ENCODE peak calls at places on chromosomes 13 and 19, in five cellular contexts. A is heart right ventricle, W is SK-N-SH treated with all-trans-retinoic acid at 6 μM for 48 hours, M is T-helper 17 cell, T is B cell. P is an unnamed sample.

GRCh38 chr13:44230071-44230470 is 143.6 kb upstream of the SERP2 start:
- ATAC-seq in A (no peak), W (no peak), M (no peak), T (no peak), P (no peak)

GRCh38 chr19:18859676-18860301 is 28.0 kb downstream of the UPF1 start:
- ATAC-seq in A (peak; percentile 36), W (no peak), M (no peak), T (no peak), P (peak; percentile 46)

GRCh38 chr19:10107254-10107653 is 1.1 kb downstream of the PPAN start:
- ATAC-seq in A (no peak), W (no peak), M (no peak), T (no peak), P (no peak)

GRCh38 chr13:30689752-30690151 is 45.6 kb upstream of the ALOX5AP start:
- ATAC-seq in A (no peak), W (no peak), M (no peak), T (no peak), P (no peak)

GRCh38 chr19:41563847-41564514 is 12.0 kb upstream of the CEACAM21 start:
- ATAC-seq in A (peak; percentile 38), W (peak; percentile 32), M (peak; percentile 83), T (peak; percentile 51), P (no peak)

GRCh38 chr13:75792526-75793187 is 156.5 kb downstream of the LMO7 start:
- ATAC-seq in A (no peak), W (peak; percentile 13), M (no peak), T (no peak), P (no peak)

GRCh38 chr19:17557461-17557860 is 2.0 kb downstream of the COLGALT1 start:
- ATAC-seq in A (no peak), W (no peak), M (no peak), T (no peak), P (no peak)

GRCh38 chr13:35714588-35714987 is 238.1 kb upstream of the MAB21L1 start:
- ATAC-seq in A (peak; percentile 58), W (peak; percentile 35), M (no peak), T (no peak), P (no peak)

GRCh38 chr13:28035146-28035782 is 46.8 kb upstream of the URAD start:
- ATAC-seq in A (no peak), W (no peak), M (no peak), T (no peak), P (no peak)

GRCh38 chr19:16698914-16699313 is 20.7 kb upstream of the NWD1 start:
- ATAC-seq in A (peak; percentile 84), W (no peak), M (no peak), T (no peak), P (peak; percentile 83)

GRCh38 chr13:33277946-33278345 is 7.6 kb downstream of the STARD13 start:
- ATAC-seq in A (no peak), W (no peak), M (no peak), T (no peak), P (peak; percentile 54)

GRCh38 chr19:36771275-36772231 is 1.1 kb downstream of the ZNF850 start:
- ATAC-seq in A (peak; percentile 60), W (peak; percentile 20), M (no peak), T (no peak), P (no peak)

GRCh38 chr19:2670217-2670616 is 32.3 kb downstream of the GNG7 start:
- ATAC-seq in A (peak; percentile 12), W (no peak), M (no peak), T (no peak), P (no peak)

GRCh38 chr19:51480590-51480989 is 2.3 kb downstream of the CEACAM18 start:
- ATAC-seq in A (no peak), W (peak; percentile 58), M (no peak), T (no peak), P (no peak)

GRCh38 chr13:23350009-23350408 is 83.5 kb downstream of the SACS start:
- ATAC-seq in A (no peak), W (no peak), M (no peak), T (no peak), P (no peak)

GRCh38 chr19:45103625-45104319 is 10.8 kb downstream of the PPP1R37 start:
- ATAC-seq in A (peak; percentile 65), W (no peak), M (peak; percentile 41), T (peak; percentile 51), P (no peak)

GRCh38 chr13:109795021-109795420 is 8.6 kb upstream of the IRS2 start:
- ATAC-seq in A (no peak), W (no peak), M (peak; percentile 25), T (no peak), P (no peak)

GRCh38 chr13:46866150-46866549 is 30.7 kb downstream of the HTR2A start:
- ATAC-seq in A (peak; percentile 57), W (peak; percentile 73), M (no peak), T (no peak), P (peak; percentile 83)

GRCh38 chr19:39054091-39054470 is 21.7 kb upstream of the FBXO27 start:
- ATAC-seq in A (no peak), W (no peak), M (no peak), T (no peak), P (no peak)

GRCh38 chr19:3136684-3137055 is 837 bp downstream of the GNA15 start:
- ATAC-seq in A (peak; percentile 28), W (no peak), M (no peak), T (no peak), P (no peak)

GRCh38 chr13:45702869-45703391 is 810 bp downstream of the CBY2 start:
- ATAC-seq in A (no peak), W (no peak), M (no peak), T (no peak), P (no peak)

GRCh38 chr19:10258080-10258710 is 6.2 kb downstream of the MRPL4 start:
- ATAC-seq in A (peak; percentile 8), W (no peak), M (no peak), T (no peak), P (no peak)

GRCh38 chr19:39160523-39160861 is 34.9 kb downstream of the PAK4 start:
- ATAC-seq in A (no peak), W (no peak), M (no peak), T (no peak), P (peak; percentile 88)

GRCh38 chr13:21453352-21454089 is 5.6 kb downstream of the ZDHHC20 start:
- ATAC-seq in A (no peak), W (no peak), M (no peak), T (no peak), P (no peak)